ENCODE peak calls at places on chromosome X, in seven cellular contexts. R is body of pancreas, V is Peyer's patch, A is uterus, T is lower leg skin, Q is esophagus squamous epithelium, H is sigmoid colon. N is an unnamed sample.

GRCh38 chrX:94831364-94831763 is 1157.4 kb downstream of the FAM133A start:
- DNase-seq in Q (no peak), R (no peak), V (no peak), T (no peak), H (no peak), A (no peak), N (no peak)

GRCh38 chrX:21374994-21375794 is 976 bp downstream of the CNKSR2 start:
- DNase-seq in R (no peak), H (no peak), A (no peak), V (no peak), T (no peak), Q (no peak), N (no peak)

GRCh38 chrX:13940646-13941045 is 89.0 kb downstream of the GEMIN8 start:
- DNase-seq in R (no peak), A (no peak), V (no peak), T (no peak), Q (no peak), H (no peak), N (no peak)

GRCh38 chrX:120250522-120251271 is at the start of gene ZBTB33:
- DNase-seq in V (peak), A (peak), Q (peak), H (peak), R (peak), T (peak), N (peak)

GRCh38 chrX:22950278-22951266 is 49.2 kb upstream of the DDX53 start:
- DNase-seq in T (peak), V (no peak), A (no peak), R (peak), Q (no peak), H (no peak), N (peak)

GRCh38 chrX:123731258-123731986 is 1.4 kb downstream of the THOC2 start:
- DNase-seq in T (no peak), Q (no peak), R (no peak), V (peak), H (no peak), A (no peak), N (no peak)

GRCh38 chrX:15512401-15512965 is 11.9 kb downstream of the BMX start:
- DNase-seq in V (no peak), R (no peak), A (no peak), Q (no peak), H (no peak), T (no peak), N (no peak)

GRCh38 chrX:103254171-103254824 is 657 bp downstream of the TCEAL8 start:
- DNase-seq in T (peak), R (peak), H (peak), Q (no peak), V (peak), A (peak), N (no peak)

GRCh38 chrX:121479406-121479805 is 432.0 kb downstream of the GLUD2 start:
- DNase-seq in H (no peak), T (no peak), V (no peak), R (no peak), A (no peak), Q (no peak), N (no peak)

GRCh38 chrX:107118322-107119147 is at the start of gene RBM41:
- DNase-seq in A (peak), H (peak), T (peak), Q (peak), V (peak), R (peak), N (peak)

GRCh38 chrX:119759333-119759766 is 962 bp downstream of the SOWAHD start:
- DNase-seq in R (no peak), Q (no peak), A (no peak), V (no peak), T (no peak), H (no peak), N (no peak)

GRCh38 chrX:30504309-30504708 is 73.3 kb downstream of the TASL start:
- DNase-seq in H (no peak), T (no peak), Q (no peak), A (no peak), V (no peak), R (no peak), N (no peak)

GRCh38 chrX:40152706-40153334 is 55.1 kb upstream of the BCOR start:
- DNase-seq in T (no peak), V (no peak), R (peak), Q (no peak), A (peak), H (peak), N (peak)

GRCh38 chrX:97616883-97617510 is 733.3 kb downstream of the RPA4 start:
- DNase-seq in A (no peak), V (no peak), R (no peak), Q (no peak), T (peak), H (no peak), N (peak)

GRCh38 chrX:134718329-134719317 is 60.4 kb upstream of the PLAC1 start:
- DNase-seq in T (peak), A (peak), Q (no peak), H (peak), V (no peak), R (peak), N (peak)

GRCh38 chrX:37685452-37686347 is at the start of gene XK:
- DNase-seq in T (no peak), H (peak), Q (no peak), A (peak), R (peak), V (peak), N (peak)

GRCh38 chrX:13763489-13763888 is 28.9 kb downstream of the OFD1 start:
- DNase-seq in A (no peak), T (peak), H (no peak), Q (no peak), V (no peak), R (peak), N (no peak)

GRCh38 chrX:95764972-95765451 is 919.6 kb upstream of the DIAPH2 start:
- DNase-seq in Q (no peak), V (no peak), H (no peak), T (peak), R (peak), A (no peak), N (peak)

DNA sequence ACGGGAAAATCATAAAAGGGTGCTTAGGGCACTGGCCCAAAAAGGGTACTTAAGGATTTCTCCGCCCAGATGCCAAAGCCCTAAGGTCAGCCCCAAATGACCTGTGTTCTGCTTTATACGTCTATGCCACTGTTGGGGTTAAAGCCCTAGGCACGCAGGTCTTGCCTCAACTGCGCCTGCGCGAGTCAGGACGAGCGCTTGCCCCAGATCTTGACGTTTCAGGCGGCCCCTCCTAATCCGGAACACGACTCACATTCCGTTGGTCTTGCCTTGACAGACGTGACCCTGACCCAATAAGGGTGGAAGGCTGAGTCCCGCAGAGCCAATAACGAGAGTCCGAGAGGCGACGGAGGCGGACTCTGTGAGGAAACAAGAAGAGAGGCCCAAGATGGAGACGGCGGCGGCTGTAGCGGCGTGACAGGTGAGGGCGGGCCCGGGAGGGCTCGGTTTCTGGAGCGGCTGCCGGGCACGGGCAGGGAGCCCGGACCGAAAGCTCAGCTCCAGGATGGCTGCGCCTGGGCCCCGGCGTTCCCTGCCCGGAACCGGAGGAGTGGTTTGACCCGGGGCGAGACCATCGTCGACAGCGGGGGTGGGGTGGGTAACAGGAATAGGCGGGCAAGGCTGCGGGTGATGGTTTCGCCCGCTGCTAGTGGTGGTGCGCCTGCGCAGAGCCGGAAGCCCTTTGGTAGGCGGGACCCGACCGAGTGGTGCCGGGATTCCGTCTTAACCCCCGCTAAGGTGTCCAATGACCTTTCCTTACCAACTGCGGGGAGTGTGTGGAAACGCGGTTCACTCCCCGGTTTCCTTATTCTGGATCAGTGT is at the start of gene ARAF:
- DNase-seq in A (peak), V (peak), R (peak), H (peak), T (peak), Q (peak), N (peak)
- TF ChIP-seq POLR2A in A (peak), V (peak), R (peak), H (no peak), T (no peak), Q (no peak), N (no peak)

DNA sequence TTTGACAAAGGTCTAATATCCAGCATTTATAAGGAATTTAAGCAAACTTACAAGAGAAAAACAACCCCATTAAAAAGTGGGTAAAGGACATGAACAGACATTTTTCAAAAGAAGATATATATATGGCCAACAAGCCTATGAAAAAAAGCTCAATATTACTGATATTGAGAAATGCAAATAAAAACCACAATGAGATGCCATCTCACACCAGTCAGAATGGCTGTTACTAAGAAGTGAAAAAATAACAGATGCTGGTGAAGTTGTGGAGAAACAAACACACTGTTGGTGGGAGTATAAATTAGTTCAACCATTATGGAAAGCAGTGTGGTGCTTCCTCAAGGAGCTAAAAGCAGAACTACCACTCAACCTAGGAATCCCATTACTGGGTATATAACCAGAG is 91.6 kb upstream of the EFHC2 start:
- DNase-seq in R (no peak), Q (no peak), A (no peak), V (no peak), T (no peak), H (no peak), N (no peak)
- TF ChIP-seq POLR2A in R (no peak), Q (no peak), A (no peak), V (no peak), T (no peak), H (no peak), N (no peak)

GRCh38 chrX:74534569-74535038 is 79.8 kb downstream of the RLIM start:
- DNase-seq in R (no peak), H (no peak), Q (no peak), A (no peak), V (no peak), T (no peak), N (peak)

GRCh38 chrX:74535633-74536141 is 78.7 kb downstream of the RLIM start:
- DNase-seq in H (peak), Q (no peak), T (peak), R (peak), V (peak), A (peak), N (peak)

GRCh38 chrX:74535211-74535621 is 79.2 kb downstream of the RLIM start:
- DNase-seq in R (peak), V (no peak), Q (no peak), A (no peak), H (no peak), T (no peak), N (no peak)

GRCh38 chrX:74537011-74537390 is 77.4 kb downstream of the RLIM start:
- DNase-seq in Q (no peak), H (no peak), R (no peak), T (no peak), V (no peak), A (peak), N (no peak)

GRCh38 chrX:74536142-74537010 is 78.0 kb downstream of the RLIM start:
- DNase-seq in H (peak), V (peak), A (peak), Q (peak), R (peak), T (peak), N (peak)
- TF ChIP-seq POLR2A in H (no peak), V (no peak), A (peak), Q (no peak), R (peak), T (no peak), N (peak)

DNA sequence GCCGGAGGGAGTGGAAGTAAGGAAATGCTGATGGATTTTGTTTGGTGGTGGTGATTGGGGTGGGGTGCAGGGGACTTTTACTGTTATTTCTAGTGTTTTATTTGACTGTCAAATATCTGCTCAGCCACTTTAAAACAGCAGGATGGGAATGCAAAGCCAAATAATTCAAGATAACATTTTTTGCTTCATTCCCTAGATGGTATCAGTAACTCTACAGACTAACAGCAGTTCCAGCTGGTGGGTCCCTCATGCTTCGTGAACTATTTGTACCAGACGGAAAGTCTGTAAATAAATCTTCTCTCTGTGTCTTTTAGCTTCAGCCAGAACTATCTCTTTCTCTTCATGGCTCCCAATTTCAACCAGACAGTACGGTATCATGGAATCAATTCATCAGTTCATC is 27.5 kb downstream of the GPR143 start:
- DNase-seq in A (no peak), Q (no peak), V (no peak), R (no peak), H (no peak), T (no peak), N (no peak)
- TF ChIP-seq POLR2A in A (no peak), Q (no peak), V (no peak), R (no peak), H (no peak), T (no peak), N (no peak)

GRCh38 chrX:70452143-70452733 is 7.6 kb downstream of the DLG3 start:
- DNase-seq in H (peak), R (peak), T (no peak), V (peak), Q (no peak), A (peak), N (peak)
- TF ChIP-seq POLR2A in H (no peak), R (peak), T (no peak), V (no peak), Q (no peak), A (no peak), N (no peak)

GRCh38 chrX:47836164-47837072 is at the start of gene ZNF81:
- DNase-seq in T (peak), R (peak), Q (peak), A (peak), V (peak), H (peak), N (peak)
- TF ChIP-seq POLR2A in T (no peak), R (peak), Q (no peak), A (peak), V (peak), H (peak), N (peak)

GRCh38 chrX:102063445-102064074 is 61.9 kb upstream of the TCEAL2 start:
- DNase-seq in H (no peak), Q (no peak), T (no peak), V (no peak), A (no peak), R (no peak), N (no peak)

GRCh38 chrX:102067966-102068723 is 57.3 kb upstream of the TCEAL2 start:
- DNase-seq in Q (no peak), R (peak), A (no peak), T (no peak), H (no peak), V (no peak), N (no peak)
- TF ChIP-seq POLR2A in Q (no peak), R (no peak), A (no peak), T (no peak), H (no peak), V (no peak), N (no peak)

DNA sequence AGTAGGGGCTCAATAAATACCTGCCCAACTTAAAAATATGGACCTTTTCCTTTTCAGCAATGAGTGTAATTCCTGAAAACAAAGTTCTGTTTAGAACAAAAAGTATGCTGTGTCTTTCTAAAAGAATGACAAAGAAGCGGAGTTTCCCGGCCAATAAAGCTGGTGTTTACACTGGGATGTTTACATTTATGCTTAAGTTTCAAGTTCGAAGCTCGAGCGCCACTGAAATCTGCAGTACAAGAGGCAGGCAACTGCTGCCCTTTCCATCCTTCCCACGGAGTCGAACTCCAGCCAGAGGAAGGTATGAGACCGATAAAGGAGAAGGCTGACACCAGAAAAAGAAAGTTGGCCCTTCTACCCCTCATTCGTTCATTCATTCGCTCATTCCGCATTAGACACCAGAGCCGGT is 1.0 kb upstream of the HTATSF1 start:
- DNase-seq in Q (no peak), T (no peak), V (no peak), A (no peak), H (no peak), R (no peak), N (no peak)
- TF ChIP-seq POLR2A in Q (no peak), T (no peak), V (no peak), A (no peak), H (no peak), R (no peak), N (no peak)